ENCODE peak calls at places on chromosomes 4 and X, in nine cellular contexts. U is tibial nerve, Q is sigmoid colon, J is spleen, F is thyroid gland, X is testis, W is body of pancreas, T is transverse colon, S is suprapubic skin. D is an unnamed sample.

GRCh38 chrX:77160301-77160700 is 286.9 kb upstream of the FGF16 start:
- DNase-seq in F (no peak), S (no peak), X (peak), J (peak), W (no peak), T (no peak), Q (no peak), U (no peak), D (no peak)

GRCh38 chr4:8840816-8841455 is 30.7 kb downstream of the HMX1 start:
- DNase-seq in W (peak), T (peak), F (no peak), Q (peak), X (no peak), J (peak), U (no peak), S (peak), D (no peak)

GRCh38 chr4:74365761-74366160 is 816 bp downstream of the EREG start:
- DNase-seq in U (no peak), J (peak), F (peak), Q (peak), S (no peak), W (peak), T (peak), X (no peak), D (no peak)

GRCh38 chrX:72003811-72004750 is 93.4 kb downstream of the NHSL2 start:
- DNase-seq in Q (peak), J (no peak), W (peak), S (no peak), U (peak), X (no peak), T (no peak), F (peak), D (peak)

GRCh38 chrX:12383196-12383595 is 244.9 kb downstream of the FRMPD4 start:
- DNase-seq in Q (no peak), S (no peak), J (no peak), X (no peak), W (no peak), U (no peak), F (no peak), T (no peak), D (no peak)

GRCh38 chr4:73019462-73020047 is 50.0 kb downstream of the COX18 start:
- DNase-seq in T (no peak), F (peak), W (no peak), J (no peak), Q (no peak), X (peak), U (peak), S (no peak), D (no peak)

GRCh38 chrX:119174900-119175299 is 47.3 kb upstream of the KIAA1210 start:
- DNase-seq in F (no peak), S (no peak), U (no peak), T (no peak), J (no peak), Q (no peak), W (no peak), X (no peak), D (no peak)

GRCh38 chrX:13059676-13060499 is 15.5 kb upstream of the FAM9C start:
- DNase-seq in U (no peak), J (no peak), T (no peak), W (no peak), X (no peak), S (no peak), Q (no peak), F (no peak), D (no peak)

GRCh38 chr4:82372874-82373815 is 646 bp downstream of the HNRNPD start:
- DNase-seq in S (peak), F (peak), T (peak), J (peak), X (peak), U (peak), W (peak), Q (peak), D (peak)

GRCh38 chr4:41365726-41366125 is 109.0 kb downstream of the UCHL1 start:
- DNase-seq in F (no peak), Q (no peak), S (no peak), T (no peak), W (no peak), U (no peak), J (peak), X (no peak), D (no peak)

GRCh38 chr4:125244848-125245450 is 69.8 kb upstream of the FAT4 start:
- DNase-seq in W (no peak), J (no peak), S (no peak), F (no peak), U (no peak), Q (no peak), X (no peak), T (no peak), D (no peak)

GRCh38 chrX:46814966-46815365 is 21.9 kb upstream of the RP2 start:
- DNase-seq in W (no peak), U (no peak), X (no peak), F (no peak), T (no peak), J (no peak), S (no peak), Q (no peak), D (no peak)

GRCh38 chrX:2913118-2913517 is 16.0 kb downstream of the ARSD start:
- DNase-seq in X (no peak), W (no peak), T (no peak), F (no peak), J (no peak), U (no peak), S (no peak), Q (no peak), D (no peak)

GRCh38 chrX:5823861-5824260 is 404.8 kb downstream of the NLGN4X start:
- DNase-seq in S (no peak), X (no peak), U (no peak), Q (no peak), F (no peak), W (no peak), J (no peak), T (no peak), D (no peak)

GRCh38 chr4:129218355-129218754 is 122.4 kb downstream of the C4orf33 start:
- DNase-seq in J (no peak), F (peak), U (no peak), X (peak), W (no peak), S (no peak), T (peak), Q (no peak), D (no peak)

GRCh38 chr4:142846105-142846728 is at the start of gene INPP4B:
- DNase-seq in X (peak), W (peak), S (no peak), U (peak), T (peak), F (peak), Q (peak), J (peak), D (peak)

GRCh38 chr4:53654300-53654758 is 63.0 kb upstream of the LNX1 start:
- DNase-seq in T (no peak), Q (no peak), J (no peak), S (no peak), F (peak), W (peak), X (no peak), U (no peak), D (peak)

GRCh38 chrX:7147431-7147977 is at the start of gene STS:
- DNase-seq in S (peak), F (peak), U (peak), T (peak), W (peak), Q (peak), J (peak), X (peak), D (peak)

GRCh38 chr4:164446516-164446915 is 307.4 kb upstream of the SMIM31 start:
- DNase-seq in U (no peak), X (no peak), W (no peak), S (no peak), J (no peak), Q (no peak), F (no peak), T (no peak), D (no peak)

GRCh38 chr4:3524349-3524748 is 7.9 kb downstream of the LRPAP1 start:
- DNase-seq in Q (peak), T (no peak), U (no peak), F (no peak), X (no peak), W (no peak), S (no peak), J (peak), D (peak)

DNA sequence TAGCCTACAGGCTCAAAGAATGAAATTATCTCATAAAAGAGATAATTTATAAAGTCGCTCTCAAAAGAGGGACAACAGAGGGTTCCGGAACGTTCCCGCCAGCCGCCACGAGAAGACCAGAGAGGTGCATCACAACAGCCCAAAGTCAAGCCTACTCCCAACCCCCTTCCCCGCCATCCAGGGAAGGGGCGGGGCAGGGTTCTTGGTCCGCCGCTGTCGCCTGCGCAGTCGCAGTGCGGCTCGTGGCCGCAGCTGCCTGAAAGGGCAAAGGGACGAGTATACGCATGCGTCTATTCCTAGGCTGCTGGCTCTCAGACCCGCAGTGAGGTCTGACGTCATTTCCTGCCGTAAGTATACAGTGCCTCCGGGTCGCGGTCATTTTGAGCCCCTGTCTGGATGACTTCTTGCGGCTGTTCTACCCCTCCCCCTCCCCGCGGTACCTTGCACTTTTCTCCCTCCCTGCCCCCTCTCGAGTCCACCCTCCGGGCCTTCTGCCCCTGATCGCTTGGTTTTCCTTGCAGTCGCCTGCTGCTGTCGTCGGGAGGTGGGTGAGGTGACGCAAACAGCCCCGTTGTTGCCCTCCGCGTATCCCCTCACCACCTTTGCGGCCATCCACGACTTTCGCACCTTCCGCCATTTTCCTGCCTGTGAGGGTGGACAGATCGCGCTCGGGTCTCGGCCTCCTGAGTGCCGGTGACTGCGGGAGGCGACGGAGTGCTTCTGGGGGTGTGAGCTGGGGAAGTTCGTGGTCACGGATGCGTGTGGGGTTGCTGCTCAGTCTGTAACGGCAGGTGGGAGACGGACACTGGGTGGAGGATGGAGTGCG is at the start of gene OCIAD1:
- DNase-seq in S (peak), Q (peak), W (peak), J (peak), X (peak), U (peak), T (peak), F (peak), D (peak)
- TF ChIP-seq POLR2A in S (no peak), Q (no peak), W (peak), J (no peak), X (no peak), U (peak), T (peak), F (peak), D (peak)

DNA sequence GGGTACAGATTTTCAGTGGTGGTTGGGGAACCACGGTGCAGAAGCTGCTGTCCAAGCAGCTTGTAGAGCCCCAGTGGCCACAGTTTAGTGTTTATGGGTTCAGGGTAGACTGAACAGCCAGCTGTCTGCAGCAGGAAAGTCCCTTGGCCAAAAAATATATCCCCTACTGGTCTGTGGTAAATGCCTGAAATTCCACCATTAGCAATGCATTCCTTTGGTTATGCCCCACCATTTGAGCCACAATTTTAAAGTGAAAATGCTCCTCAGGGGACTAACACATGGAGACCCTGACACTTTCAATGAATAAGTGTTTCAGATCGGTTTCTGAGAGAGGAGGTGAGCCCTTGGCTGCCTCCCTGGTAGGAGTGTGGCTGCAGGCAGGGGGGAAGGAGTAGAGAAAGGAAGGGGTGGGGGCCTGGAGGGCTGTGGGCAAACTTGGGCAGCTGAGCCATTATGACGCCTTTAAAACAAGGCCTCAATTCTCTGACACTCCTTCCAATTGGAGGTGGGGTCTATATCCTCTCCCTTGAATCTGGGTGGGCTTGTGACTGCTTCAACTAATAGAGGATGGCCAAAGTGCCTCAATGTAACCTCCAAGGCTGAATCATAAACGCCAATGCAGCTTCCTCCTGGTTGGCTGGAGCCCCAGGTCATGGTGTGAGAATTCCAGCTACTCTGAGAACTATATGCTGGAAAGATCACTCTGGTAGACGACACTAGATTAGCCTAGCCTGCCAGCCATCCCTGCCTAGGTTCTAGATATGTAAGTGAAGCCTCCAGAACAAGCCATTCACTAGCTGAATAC is 75.8 kb upstream of the ATP6AP2 start:
- DNase-seq in J (no peak), S (no peak), X (no peak), T (no peak), W (no peak), U (no peak), F (no peak), Q (no peak), D (no peak)
- H3K4me3 ChIP-seq in J (no peak), S (no peak), X (no peak), T (no peak), W (no peak), U (no peak), F (no peak), Q (no peak), D (no peak)

GRCh38 chr4:184280591-184281071 is 63.0 kb upstream of the ENPP6 start:
- DNase-seq in J (no peak), W (no peak), S (no peak), Q (no peak), T (peak), F (no peak), U (no peak), X (no peak), D (no peak)

GRCh38 chr4:184281231-184282139 is 63.8 kb upstream of the ENPP6 start:
- DNase-seq in S (no peak), U (peak), X (no peak), Q (no peak), T (peak), J (no peak), W (no peak), F (no peak), D (no peak)

GRCh38 chr4:184282895-184283654 is 65.4 kb upstream of the ENPP6 start:
- DNase-seq in X (no peak), T (peak), U (peak), W (no peak), S (no peak), Q (no peak), F (peak), J (no peak), D (no peak)

GRCh38 chr4:184283659-184284335 is 66.1 kb upstream of the ENPP6 start:
- DNase-seq in U (peak), W (no peak), T (peak), J (no peak), Q (no peak), F (no peak), S (no peak), X (no peak), D (no peak)

DNA sequence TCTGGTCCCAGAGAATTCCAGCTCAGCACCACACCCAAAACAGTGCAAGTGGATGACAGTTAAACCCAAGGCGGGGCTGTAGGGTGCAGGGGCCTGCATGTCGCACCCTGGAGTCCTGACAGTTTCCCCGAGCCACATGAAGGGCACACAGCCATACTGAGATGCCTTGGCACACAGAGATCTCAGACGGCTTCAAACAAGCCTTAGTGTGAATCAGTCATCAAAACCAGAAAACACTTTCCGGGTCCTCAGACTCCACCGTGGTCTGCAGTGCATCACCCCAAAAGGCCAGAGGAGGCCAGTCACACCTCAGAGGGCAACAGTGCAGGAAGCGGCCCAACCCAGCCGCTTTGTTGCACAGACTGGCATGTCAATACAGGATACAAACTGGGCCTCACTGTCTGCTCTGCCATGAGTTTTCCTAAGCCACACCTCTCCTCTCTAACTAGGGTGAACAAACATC is 64.6 kb upstream of the ENPP6 start:
- DNase-seq in U (peak), S (no peak), J (peak), X (no peak), Q (no peak), W (no peak), F (peak), T (peak), D (no peak)
- TF ChIP-seq POLR2A in U (no peak), S (no peak), J (no peak), X (no peak), Q (no peak), W (no peak), F (no peak), T (no peak), D (no peak)

GRCh38 chr4:10897076-10897475 is 212.5 kb upstream of the CLNK start:
- DNase-seq in W (no peak), J (no peak), X (no peak), Q (no peak), U (no peak), S (no peak), T (no peak), F (no peak), D (no peak)
- H3K4me3 ChIP-seq in W (no peak), J (no peak), X (no peak), Q (no peak), U (no peak), S (no peak), T (no peak), F (no peak), D (no peak)

GRCh38 chr4:89056953-89057398 is at the start of gene FAM13A:
- DNase-seq in T (peak), J (no peak), X (peak), Q (peak), U (peak), S (peak), F (peak), W (peak), D (peak)
- TF ChIP-seq POLR2A in T (no peak), J (no peak), X (no peak), Q (no peak), U (no peak), S (no peak), F (peak), W (peak), D (no peak)

GRCh38 chr4:103429283-103429682 is 231.1 kb upstream of the CENPE start:
- DNase-seq in T (no peak), S (no peak), U (no peak), W (no peak), F (no peak), Q (no peak), J (no peak), X (peak), D (no peak)
- H3K4me3 ChIP-seq in T (no peak), S (no peak), U (no peak), W (no peak), F (no peak), Q (no peak), J (no peak), X (no peak), D (no peak)

DNA sequence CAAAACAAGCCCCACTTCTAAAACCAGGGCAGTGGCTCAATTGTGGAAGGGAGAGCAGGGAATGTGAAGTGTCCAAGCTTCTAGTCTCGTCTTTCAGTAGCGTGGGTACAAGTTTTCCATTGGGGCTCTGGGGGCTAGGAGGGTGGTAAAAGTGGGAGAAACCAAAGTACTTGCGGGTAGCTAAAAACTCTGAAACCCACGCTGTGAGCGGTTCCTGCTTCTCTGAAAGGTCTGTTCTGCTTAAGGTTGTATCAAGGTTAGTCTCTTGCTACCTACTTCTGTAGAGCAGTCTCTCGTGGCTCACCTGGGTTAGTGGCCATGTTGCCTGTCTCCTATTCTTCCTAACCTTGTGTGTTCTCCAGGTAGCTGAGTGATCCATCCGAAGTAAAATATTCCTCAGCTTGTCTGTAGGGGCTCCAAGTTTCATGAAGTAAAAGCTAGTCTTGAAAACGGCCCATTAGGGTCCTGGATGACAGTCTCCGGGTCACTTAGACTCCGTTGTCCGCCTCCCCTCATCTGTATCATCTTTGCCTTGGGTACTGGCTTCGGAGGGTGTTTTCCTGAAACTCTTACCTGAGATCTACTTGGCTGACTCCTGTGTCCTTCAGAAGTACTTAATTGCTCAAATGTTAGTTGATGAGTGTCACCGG is 1.9 kb upstream of the WDR1 start:
- DNase-seq in T (no peak), U (no peak), W (no peak), J (no peak), F (peak), S (no peak), X (no peak), Q (no peak), D (no peak)
- TF ChIP-seq POLR2A in T (no peak), U (no peak), W (no peak), J (no peak), F (peak), S (no peak), X (no peak), Q (no peak), D (no peak)